ENCODE peak calls at places on chromosomes 4 and X, in seven cellular contexts. V is ureter; Q is GM23338; E is stimulated activated CD4-positive, alpha-beta T cell treated with anti-CD3 and anti-CD28 coated beads, Interleukin-2, amount 100 ng/mL, for 48 hours; G is COR-L47; Z is Ammon's horn; O is breast epithelium. K is an unnamed sample.

GRCh38 chrX:153827903-153828302 is 2.4 kb downstream of the PDZD4 start:
- DNase-seq in V (no peak), Z (no peak), Q (no peak), E (no peak), O (no peak), G (no peak), K (no peak)

GRCh38 chr4:39365360-39365759 is 802 bp downstream of the RFC1 start:
- DNase-seq in G (no peak), O (no peak), Z (no peak), V (no peak), Q (no peak), E (no peak), K (no peak)

GRCh38 chrX:6021316-6022091 is 207.2 kb downstream of the NLGN4X start:
- DNase-seq in Q (peak; percentile 69), V (no peak), Z (peak; percentile 28), O (no peak), G (no peak), E (peak; percentile 21), K (peak; percentile 55)

GRCh38 chr4:139223682-139224317 is 46.8 kb upstream of the ELF2 start:
- DNase-seq in G (no peak), E (no peak), V (no peak), Q (no peak), Z (peak; percentile 61), O (no peak), K (no peak)

GRCh38 chr4:68654946-68655721 is 15.3 kb downstream of the UGT2B15 start:
- DNase-seq in G (no peak), E (no peak), Q (no peak), O (no peak), Z (no peak), V (no peak), K (no peak)

GRCh38 chr4:108834787-108835384 is 72.0 kb upstream of the ETNPPL start:
- DNase-seq in G (peak; percentile 29), V (no peak), Z (peak; percentile 50), Q (peak; percentile 66), O (no peak), E (no peak), K (no peak)

GRCh38 chr4:38574559-38575333 is 89.3 kb upstream of the KLF3 start:
- DNase-seq in E (no peak), O (no peak), Z (peak; percentile 77), G (no peak), Q (no peak), V (no peak), K (no peak)

GRCh38 chr4:3202836-3203820 is 45.8 kb upstream of the MSANTD1 start:
- DNase-seq in Q (no peak), E (peak; percentile 34), Z (peak; percentile 35), G (no peak), O (no peak), V (no peak), K (peak; percentile 32)

GRCh38 chr4:9943761-9944160 is 77.5 kb downstream of the SLC2A9 start:
- DNase-seq in V (peak; percentile 7), G (no peak), Q (no peak), E (no peak), Z (no peak), O (no peak), K (no peak)

GRCh38 chr4:177008071-177008835 is 215.5 kb upstream of the VEGFC start:
- DNase-seq in G (no peak), O (no peak), E (no peak), Z (no peak), Q (no peak), V (no peak), K (no peak)

GRCh38 chr4:165410214-165410613 is 31.4 kb downstream of the CPE start:
- DNase-seq in Z (no peak), Q (no peak), G (no peak), O (no peak), V (no peak), E (no peak), K (no peak)

GRCh38 chr4:38563703-38564490 is 100.1 kb upstream of the KLF3 start:
- DNase-seq in Z (peak; percentile 87), E (no peak), O (no peak), G (peak; percentile 32), V (no peak), Q (no peak), K (no peak)

GRCh38 chr4:169975837-169976796 is 50.1 kb downstream of the MFAP3L start:
- DNase-seq in Z (no peak), G (no peak), Q (no peak), E (no peak), O (no peak), V (no peak), K (no peak)

GRCh38 chrX:140821280-140821679 is 111.7 kb downstream of the LINC00632 start:
- DNase-seq in E (no peak), G (no peak), V (no peak), Q (peak; percentile 71), O (no peak), Z (no peak), K (no peak)

GRCh38 chr4:169342906-169343560 is 72.3 kb upstream of the SH3RF1 start:
- DNase-seq in G (no peak), Q (no peak), V (no peak), Z (no peak), O (no peak), E (no peak), K (no peak)

GRCh38 chrX:72052415-72053090 is 79.2 kb downstream of the RTL5 start:
- DNase-seq in V (peak; percentile 17), O (no peak), E (no peak), Q (peak; percentile 28), G (no peak), Z (no peak), K (no peak)

GRCh38 chr4:113222431-113222979 is 173.1 kb downstream of the ANK2 start:
- DNase-seq in V (no peak), O (no peak), G (no peak), Z (no peak), E (no peak), Q (peak; percentile 33), K (no peak)

GRCh38 chrX:21975827-21976226 is 35.3 kb downstream of the SMS start:
- DNase-seq in G (no peak), O (no peak), V (no peak), E (no peak), Q (peak; percentile 17), Z (no peak), K (no peak)

GRCh38 chrX:143623657-143624056 is 12.2 kb downstream of the SLITRK4 start:
- DNase-seq in E (no peak), G (no peak), V (no peak), Q (no peak), Z (no peak), O (no peak), K (no peak)

GRCh38 chr4:148072789-148073188 is 340.9 kb downstream of the ARHGAP10 start:
- DNase-seq in V (no peak), O (no peak), G (no peak), E (no peak), Q (no peak), Z (no peak), K (no peak)

K was measured in body of pancreas.